ENCODE peak calls at places on chromosome 18, in seven cellular contexts. E is stimulated activated CD4-positive, alpha-beta T cell treated with anti-CD3 and anti-CD28 coated beads, TNF-alpha, amount 100 ng/mL, for 4 hours; P is non-pigmented ciliary epithelial cell; A is lower lobe of right lung; X is D341Med; Q is Right ventricle myocardium inferior; U is erythroblast. O is an unnamed sample.

GRCh38 chr18:38481576-38481975 is 916.0 kb upstream of the CELF4 start:
- DNase-seq in P (no peak), E (no peak), U (no peak), A (no peak), X (no peak), Q (no peak), O (no peak)

GRCh38 chr18:71237636-71238035 is 948.8 kb downstream of the SOCS6 start:
- DNase-seq in A (no peak), E (no peak), P (no peak), X (no peak), Q (no peak), U (no peak), O (no peak)

GRCh38 chr18:12318334-12318697 is 10.3 kb downstream of the TUBB6 start:
- DNase-seq in E (no peak), U (no peak), Q (no peak), A (no peak), X (no peak), P (no peak), O (no peak)

GRCh38 chr18:65336411-65336810 is 414.4 kb upstream of the CDH7 start:
- DNase-seq in P (no peak), X (no peak), U (no peak), Q (no peak), A (no peak), E (no peak), O (no peak)

GRCh38 chr18:37188016-37188791 is 359.3 kb downstream of the KIAA1328 start:
- DNase-seq in U (no peak), Q (no peak), A (no peak), P (no peak), E (no peak), X (no peak), O (no peak)

GRCh38 chr18:12278765-12279682 is 24.9 kb downstream of the CIDEA start:
- DNase-seq in E (no peak), Q (peak), A (peak), P (peak), U (no peak), X (no peak), O (no peak)

GRCh38 chr18:31970617-31971016 is 27.7 kb upstream of the TRAPPC8 start:
- DNase-seq in E (no peak), U (no peak), X (no peak), P (no peak), Q (no peak), A (no peak), O (no peak)

GRCh38 chr18:26863122-26863879 is 2.2 kb downstream of the AQP4 start:
- DNase-seq in P (no peak), X (peak), Q (peak), E (no peak), A (peak), U (no peak), O (no peak)

GRCh38 chr18:46207985-46208384 is 103.8 kb downstream of the HAUS1 start:
- DNase-seq in X (no peak), P (no peak), U (no peak), A (no peak), E (no peak), Q (no peak), O (no peak)

GRCh38 chr18:55214969-55215368 is 255.7 kb upstream of the CCDC68 start:
- DNase-seq in U (no peak), X (no peak), E (no peak), A (no peak), P (no peak), Q (no peak), O (no peak)

GRCh38 chr18:48044944-48045343 is 114.5 kb upstream of the SMAD2 start:
- DNase-seq in A (no peak), P (no peak), Q (no peak), X (no peak), E (no peak), U (no peak), O (no peak)

GRCh38 chr18:35856178-35856577 is 116.3 kb upstream of the RMP24 start:
- DNase-seq in A (no peak), U (no peak), E (no peak), Q (no peak), P (no peak), X (no peak), O (no peak)

GRCh38 chr18:30376515-30376914 is 666.0 kb downstream of the DSC3 start:
- DNase-seq in Q (no peak), A (no peak), E (no peak), X (no peak), P (no peak), U (peak), O (no peak)

O was measured in HS-5.